ENCODE peak calls at places on chromosome X, in four cellular contexts. A is stimulated activated effector memory CD8-positive, alpha-beta T cell treated with anti-CD3 and anti-CD28 coated beads, Interleukin-12 subunit alpha, Interleukin-12 subunit beta, amount 100 ng/mL, for 72 hours; K is GM04504; Q is RPMI8226. P is an unnamed sample.

GRCh38 chrX:9279271-9279596 is 185.6 kb upstream of the TBL1X start:
- DNase-seq in Q (peak), A (no peak), K (no peak), P (no peak)

GRCh38 chrX:72461766-72462165 is 110.9 kb downstream of the HDAC8 start:
- DNase-seq in A (no peak), K (no peak), Q (no peak), P (no peak)

GRCh38 chrX:129540725-129541184 is 696 bp downstream of the OCRL start:
- DNase-seq in K (no peak), A (no peak), Q (peak), P (no peak)

GRCh38 chrX:2863646-2864045 is 34.9 kb downstream of the GYG2 start:
- DNase-seq in Q (no peak), K (no peak), A (no peak), P (no peak)

GRCh38 chrX:22534643-22535042 is 261.9 kb downstream of the CBLL2 start:
- DNase-seq in Q (no peak), K (peak), A (no peak), P (no peak)

GRCh38 chrX:68299923-68300322 is 133.4 kb downstream of the OPHN1 start:
- DNase-seq in Q (no peak), K (no peak), A (no peak), P (no peak)

GRCh38 chrX:47579537-47579936 is 2.7 kb upstream of the TIMP1 start:
- DNase-seq in A (peak), K (no peak), Q (no peak), P (no peak)

GRCh38 chrX:9569875-9570274 is 105.0 kb downstream of the TBL1X start:
- DNase-seq in K (peak), A (no peak), Q (no peak), P (no peak)

GRCh38 chrX:139203681-139204575 is 326.6 kb upstream of the F9 start:
- DNase-seq in Q (peak), K (no peak), A (no peak), P (no peak)

GRCh38 chrX:19883878-19884277 is 3.5 kb downstream of the SH3KBP1 start:
- DNase-seq in A (no peak), K (no peak), Q (peak), P (no peak)

GRCh38 chrX:17242470-17242869 is 132.5 kb upstream of the NHS start:
- DNase-seq in K (peak), A (peak), Q (peak), P (peak)

GRCh38 chrX:48606091-48606490 is 8.8 kb downstream of the WDR13 start:
- DNase-seq in Q (no peak), K (no peak), A (no peak), P (no peak)

GRCh38 chrX:124373348-124373747 is 27.0 kb downstream of the SH2D1A start:
- DNase-seq in Q (no peak), K (no peak), A (no peak), P (no peak)

GRCh38 chrX:75151828-75152592 is 4.1 kb downstream of the ABCB7 start:
- DNase-seq in Q (no peak), K (no peak), A (no peak), P (no peak)

GRCh38 chrX:54564942-54565341 is 34.9 kb downstream of the GNL3L start:
- DNase-seq in Q (no peak), A (no peak), K (no peak), P (no peak)

GRCh38 chrX:3244955-3245354 is 101.5 kb downstream of the MXRA5 start:
- DNase-seq in Q (no peak), A (no peak), K (no peak), P (no peak)

GRCh38 chrX:132834109-132834508 is 124.3 kb downstream of the HS6ST2 start:
- DNase-seq in A (no peak), Q (no peak), K (no peak), P (no peak)

GRCh38 chrX:134646671-134647070 is 11.6 kb downstream of the PLAC1 start:
- DNase-seq in Q (no peak), K (no peak), A (no peak), P (no peak)

GRCh38 chrX:44974462-44974861 is 101.5 kb downstream of the KDM6A start:
- DNase-seq in A (no peak), K (no peak), Q (no peak), P (no peak)

GRCh38 chrX:139931646-139932076 is 1.2 kb downstream of the ATP11C start:
- DNase-seq in K (no peak), A (peak), Q (no peak), P (no peak)

GRCh38 chrX:78708830-78709229 is 38.7 kb upstream of the LPAR4 start:
- DNase-seq in A (no peak), Q (no peak), K (no peak), P (no peak)

GRCh38 chrX:100994352-100995281 is 25.1 kb downstream of the ARL13A start:
- DNase-seq in A (peak), K (peak), Q (no peak), P (no peak)

GRCh38 chrX:154046262-154046771 is 26.6 kb upstream of the IRAK1 start:
- DNase-seq in A (no peak), K (peak), Q (no peak), P (no peak)

GRCh38 chrX:29662759-29663503 is 552.4 kb upstream of the MAGEB2 start:
- DNase-seq in A (no peak), K (peak), Q (no peak), P (peak)

GRCh38 chrX:72316408-72317079 is 10.8 kb upstream of the CITED1 start:
- DNase-seq in Q (no peak), A (no peak), K (no peak), P (no peak)

GRCh38 chrX:134669378-134670098 is 11.3 kb upstream of the PLAC1 start:
- DNase-seq in K (peak), Q (no peak), A (no peak), P (no peak)

GRCh38 chrX:65866146-65866545 is 173.7 kb downstream of the VSIG4 start:
- DNase-seq in Q (no peak), A (peak), K (no peak), P (no peak)

GRCh38 chrX:46597774-46598173 is 24.2 kb downstream of the CHST7 start:
- DNase-seq in K (no peak), A (no peak), Q (no peak), P (no peak)

P was measured in putamen.